ENCODE peak calls at places on chromosomes 5 and 9, in four cellular contexts. One of them, this sample, is unnamed.

GRCh38 chr9:137294091-137294683 is 7.9 kb downstream of the NRARP start:
- DNase-seq in EH: peak
- DNase-seq in HT-29: peak
- DNase-seq in body of pancreas: peak
- DNase-seq in this sample: peak

GRCh38 chr5:35924950-35925722 is 13.3 kb downstream of the CAPSL start:
- DNase-seq in body of pancreas: peak
- DNase-seq in HT-29: peak
- DNase-seq in EH: peak
- DNase-seq in this sample: peak

GRCh38 chr5:143812085-143812705 is at the start of gene HMHB1:
- DNase-seq in HT-29: no peak
- DNase-seq in body of pancreas: no peak
- DNase-seq in EH: no peak
- DNase-seq in this sample: no peak

GRCh38 chr5:160167623-160168165 is 48.4 kb upstream of the PWWP2A start:
- DNase-seq in body of pancreas: no peak
- DNase-seq in EH: no peak
- DNase-seq in HT-29: no peak
- DNase-seq in this sample: no peak

GRCh38 chr5:177350776-177351391 is 584 bp downstream of the LMAN2 start:
- DNase-seq in body of pancreas: no peak
- DNase-seq in HT-29: no peak
- DNase-seq in EH: peak
- DNase-seq in this sample: no peak

GRCh38 chr5:172370648-172371248 is 83.6 kb downstream of the SH3PXD2B start:
- DNase-seq in EH: peak
- DNase-seq in body of pancreas: peak
- DNase-seq in HT-29: peak
- DNase-seq in this sample: peak

GRCh38 chr5:115098041-115098702 is 71.5 kb downstream of the TRIM36 start:
- DNase-seq in body of pancreas: peak
- DNase-seq in HT-29: peak
- DNase-seq in EH: peak
- DNase-seq in this sample: peak

GRCh38 chr5:177511796-177512675 is 2.4 kb upstream of the DOK3 start:
- DNase-seq in EH: no peak
- DNase-seq in body of pancreas: no peak
- DNase-seq in HT-29: no peak
- DNase-seq in this sample: no peak

GRCh38 chr5:109324351-109324750 is 85.4 kb downstream of the PJA2 start:
- DNase-seq in EH: no peak
- DNase-seq in HT-29: no peak
- DNase-seq in body of pancreas: no peak
- DNase-seq in this sample: no peak

GRCh38 chr5:37814699-37815098 is 25.1 kb downstream of the GDNF start:
- DNase-seq in EH: peak
- DNase-seq in HT-29: peak
- DNase-seq in body of pancreas: no peak
- DNase-seq in this sample: peak

GRCh38 chr5:66180282-66180955 is 36.3 kb downstream of the SREK1 start:
- DNase-seq in EH: no peak
- DNase-seq in body of pancreas: no peak
- DNase-seq in HT-29: no peak
- DNase-seq in this sample: no peak

GRCh38 chr9:78668148-78668825 is 371.4 kb downstream of the PSAT1 start:
- DNase-seq in HT-29: peak
- DNase-seq in body of pancreas: no peak
- DNase-seq in EH: no peak
- DNase-seq in this sample: no peak

GRCh38 chr9:125255781-125256391 is 5.7 kb upstream of the GAPVD1 start:
- DNase-seq in body of pancreas: no peak
- DNase-seq in EH: no peak
- DNase-seq in HT-29: peak
- DNase-seq in this sample: no peak

GRCh38 chr9:91117959-91118651 is 243.6 kb downstream of the AUH start:
- DNase-seq in body of pancreas: peak
- DNase-seq in HT-29: no peak
- DNase-seq in EH: peak
- DNase-seq in this sample: peak

GRCh38 chr5:143245929-143246561 is 157.4 kb downstream of the NR3C1 start:
- DNase-seq in EH: peak
- DNase-seq in HT-29: peak
- DNase-seq in body of pancreas: no peak
- DNase-seq in this sample: peak

GRCh38 chr5:72523960-72524582 is 16.9 kb upstream of the ZNF366 start:
- DNase-seq in EH: peak
- DNase-seq in HT-29: peak
- DNase-seq in body of pancreas: no peak
- DNase-seq in this sample: peak

GRCh38 chr9:137989999-137990715 is 112.6 kb downstream of the CACNA1B start:
- DNase-seq in HT-29: no peak
- DNase-seq in body of pancreas: no peak
- DNase-seq in EH: no peak
- DNase-seq in this sample: no peak

GRCh38 chr5:175778951-175779475 is 92.4 kb upstream of the CPLX2 start:
- DNase-seq in HT-29: peak
- DNase-seq in body of pancreas: peak
- DNase-seq in EH: peak
- DNase-seq in this sample: no peak

GRCh38 chr5:52800394-52801213 is 12.9 kb downstream of the ITGA1 start:
- DNase-seq in HT-29: peak
- DNase-seq in body of pancreas: peak
- DNase-seq in EH: peak
- DNase-seq in this sample: peak